ENCODE peak calls at places on chromosome 1, in nine cellular contexts. D, V, Y, W, A, S, O, Z and F are unnamed samples.

GRCh38 chr1:17540255-17541001 is 930 bp downstream of the ARHGEF10L start:
- DNase-seq in D (no peak), Y (no peak), S (no peak), V (no peak), O (peak; percentile 64), W (no peak), Z (peak; percentile 85), A (no peak), F (no peak)

GRCh38 chr1:151221616-151222015 is 23.3 kb downstream of the PIP5K1A start:
- DNase-seq in V (peak; percentile 23), D (no peak), S (no peak), Y (no peak), A (no peak), Z (no peak), W (no peak), O (no peak), F (no peak)

GRCh38 chr1:42259739-42260064 is 75.3 kb downstream of the FOXJ3 start:
- DNase-seq in Y (no peak), A (peak; percentile 25), S (peak; percentile 13), V (peak; percentile 20), W (peak; percentile 42), Z (no peak), D (no peak), O (no peak), F (peak; percentile 10)

GRCh38 chr1:62870148-62870547 is 86.2 kb downstream of the ATG4C start:
- DNase-seq in W (peak; percentile 79), Y (no peak), S (no peak), O (no peak), A (no peak), V (peak; percentile 38), Z (no peak), D (no peak), F (no peak)

GRCh38 chr1:41568204-41568603 is 83.7 kb upstream of the EDN2 start:
- DNase-seq in V (no peak), O (no peak), S (no peak), Z (no peak), Y (no peak), A (no peak), D (no peak), W (no peak), F (no peak)

GRCh38 chr1:7218210-7218832 is 433.1 kb downstream of the CAMTA1 start:
- DNase-seq in Y (no peak), D (peak; percentile 26), S (peak; percentile 69), W (peak; percentile 63), Z (peak; percentile 67), V (peak; percentile 61), O (peak; percentile 30), A (peak; percentile 48), F (peak; percentile 38)

GRCh38 chr1:65056234-65056633 is 89.9 kb upstream of the JAK1 start:
- DNase-seq in V (no peak), W (no peak), Y (no peak), Z (no peak), O (no peak), A (no peak), D (no peak), S (no peak), F (no peak)

GRCh38 chr1:110309139-110309538 is 30.0 kb upstream of the RBM15 start:
- DNase-seq in A (peak; percentile 10), S (peak; percentile 26), Y (no peak), V (peak; percentile 55), D (no peak), O (no peak), W (peak; percentile 64), Z (no peak), F (peak; percentile 53)

GRCh38 chr1:117607471-117607870 is 1.6 kb downstream of the TENT5C start:
- DNase-seq in Y (peak; percentile 29), S (peak; percentile 71), D (peak; percentile 71), O (peak; percentile 74), Z (no peak), W (no peak), A (no peak), V (no peak), F (peak; percentile 18)

GRCh38 chr1:226549937-226550670 is 1.5 kb downstream of the STUM start:
- DNase-seq in S (peak; percentile 62), A (no peak), Y (no peak), W (no peak), D (peak; percentile 59), Z (peak; percentile 84), V (peak; percentile 10), O (peak; percentile 74), F (peak; percentile 50)

GRCh38 chr1:228210076-228210651 is 2.3 kb downstream of the OBSCN start:
- DNase-seq in V (no peak), Y (no peak), D (no peak), S (peak; percentile 70), O (no peak), Z (no peak), A (no peak), W (no peak), F (peak; percentile 36)

GRCh38 chr1:228079601-228080263 is 2.8 kb upstream of the ARF1 start:
- DNase-seq in S (no peak), W (no peak), Z (no peak), O (no peak), D (peak; percentile 5), V (no peak), A (no peak), Y (no peak), F (no peak)

GRCh38 chr1:34847094-34847493 is 12.5 kb downstream of the SMIM12 start:
- DNase-seq in A (no peak), Y (no peak), O (no peak), V (no peak), Z (no peak), D (no peak), W (no peak), S (no peak), F (no peak)

GRCh38 chr1:183956559-183957188 is 80.9 kb downstream of the COLGALT2 start:
- DNase-seq in S (peak; percentile 64), W (peak; percentile 87), A (peak; percentile 73), D (peak; percentile 30), Z (no peak), O (no peak), Y (no peak), V (peak; percentile 88), F (peak; percentile 81)

GRCh38 chr1:218498061-218498938 is 153.2 kb downstream of the TGFB2 start:
- DNase-seq in O (no peak), A (peak; percentile 80), Y (no peak), S (peak; percentile 88), Z (no peak), V (peak; percentile 66), W (peak; percentile 75), D (no peak), F (peak; percentile 83)

GRCh38 chr1:158115126-158115525 is 65.6 kb upstream of the CD1D start:
- DNase-seq in D (no peak), W (no peak), Y (no peak), Z (no peak), V (no peak), S (no peak), O (no peak), A (no peak), F (no peak)

GRCh38 chr1:247562169-247562568 is 13.2 kb downstream of the GCSAML start:
- DNase-seq in D (no peak), A (no peak), W (no peak), O (no peak), V (no peak), S (no peak), Y (no peak), Z (no peak), F (no peak)
- H3K4me3 ChIP-seq in D (no peak overlapping the region), A (no peak overlapping the region), W (no peak overlapping the region), O (no peak overlapping the region), V (no peak overlapping the region), S (no peak overlapping the region), Y (no peak overlapping the region), Z (no peak overlapping the region), F (no peak overlapping the region)

DNA sequence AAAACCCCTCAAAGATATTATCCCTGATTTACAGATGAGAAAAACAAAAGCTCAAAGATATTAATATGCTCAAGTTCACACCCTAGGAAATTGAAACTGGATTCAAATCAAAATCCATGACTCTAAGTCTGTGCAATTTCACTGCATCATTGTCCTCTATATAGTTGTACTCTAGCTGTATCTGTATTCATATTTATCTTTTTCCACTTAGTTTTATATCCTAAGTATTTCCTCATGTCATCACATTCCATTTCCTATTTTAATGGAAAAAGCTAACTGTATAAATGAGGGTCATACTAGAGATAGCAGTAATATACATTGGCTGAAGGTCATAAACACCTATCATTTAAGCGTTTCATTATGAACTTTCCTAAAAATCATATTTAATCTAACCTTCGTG is 42.2 kb upstream of the RALGPS2 start:
- DNase-seq in D (no peak), Z (no peak), S (no peak), O (no peak), Y (no peak), A (no peak), W (no peak), V (no peak), F (no peak)
- H3K4me3 ChIP-seq in D (no peak overlapping the region), Z (no peak overlapping the region), S (no peak overlapping the region), O (no peak overlapping the region), Y (no peak overlapping the region), A (no peak overlapping the region), W (no peak overlapping the region), V (no peak overlapping the region), F (no peak overlapping the region)

GRCh38 chr1:109299087-109299983 is 7.5 kb downstream of the MYBPHL start:
- DNase-seq in V (peak; percentile 67), A (peak; percentile 93), W (peak; percentile 97), D (no peak), S (peak; percentile 36), Y (no peak), Z (peak; percentile 35), O (no peak), F (peak; percentile 77)

GRCh38 chr1:109301874-109302273 is 4.9 kb downstream of the MYBPHL start:
- DNase-seq in Z (no peak), A (no peak), O (no peak), V (no peak), W (no peak), S (no peak), Y (no peak), D (no peak), F (no peak)

GRCh38 chr1:109300650-109301151 is 6.1 kb downstream of the MYBPHL start:
- DNase-seq in D (no peak), A (no peak), O (no peak), V (no peak), Z (no peak), S (no peak), Y (no peak), W (no peak), F (no peak)

GRCh38 chr1:109298666-109299086 is 8.1 kb downstream of the MYBPHL start:
- DNase-seq in S (peak; percentile 11), A (peak; percentile 79), V (peak; percentile 37), W (peak; percentile 55), Z (peak; percentile 51), D (no peak), Y (no peak), O (no peak), F (peak; percentile 46)

DNA sequence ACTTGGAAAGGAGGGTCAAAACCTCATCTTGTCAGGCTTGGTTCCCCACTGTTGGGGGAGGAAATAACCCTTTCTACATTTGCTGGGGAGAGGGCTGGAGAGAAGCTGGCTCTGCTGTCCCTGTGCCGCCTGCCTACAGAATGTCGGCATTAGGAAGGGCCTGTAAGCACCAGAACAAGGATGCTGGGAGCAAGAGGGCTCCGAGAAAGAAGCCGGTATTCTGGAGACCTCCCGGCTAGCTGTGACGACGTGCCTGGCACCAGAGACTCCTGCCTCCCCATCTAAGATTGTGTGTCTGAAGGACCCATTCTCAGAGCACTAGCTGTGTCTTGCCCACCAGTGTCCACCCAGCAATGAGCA is 6.8 kb downstream of the MYBPHL start:
- DNase-seq in A (no peak), Y (no peak), S (no peak), V (no peak), D (no peak), Z (no peak), O (no peak), W (no peak), F (no peak)
- H3K4me3 ChIP-seq in A (no peak overlapping the region), Y (no peak overlapping the region), S (no peak overlapping the region), V (no peak overlapping the region), D (no peak overlapping the region), Z (no peak overlapping the region), O (no peak overlapping the region), W (no peak overlapping the region), F (no peak overlapping the region)

GRCh38 chr1:231407537-231408396 is 14.3 kb downstream of the EGLN1 start:
- DNase-seq in D (no peak), Y (no peak), W (peak; percentile 46), O (peak; percentile 23), S (peak; percentile 65), A (no peak), Z (no peak), V (peak; percentile 63), F (peak; percentile 54)
- H3K4me3 ChIP-seq in D (no peak overlapping the region), Y (no peak overlapping the region), W (no peak overlapping the region), O (no peak overlapping the region), S (peak overlapping the region; percentile 43), A (peak overlapping the region; percentile 7), Z (peak overlapping the region; percentile 36), V (peak overlapping the region; percentile 23), F (no peak overlapping the region)